ENCODE peak calls at places on chromosomes 4 and X, in ten cellular contexts. One of them, this sample, is unnamed.

GRCh38 chr4:102217345-102217744 is 127.9 kb downstream of the SLC39A8 start:
- DNase-seq in mucosa of descending colon: no peak
- DNase-seq in transverse colon: no peak
- DNase-seq in fibroblast of lung: no peak
- DNase-seq in brain microvascular endothelial cell: no peak
- DNase-seq in IMR-90: no peak
- DNase-seq in CD4-positive, alpha-beta T cell: no peak
- DNase-seq in ovary: no peak
- DNase-seq in tibial nerve: no peak
- DNase-seq in AG10803: no peak
- DNase-seq in this sample: no peak

GRCh38 chrX:53681661-53682060 is 4.9 kb downstream of the HUWE1 start:
- DNase-seq in mucosa of descending colon: no peak
- DNase-seq in transverse colon: no peak
- DNase-seq in fibroblast of lung: peak; percentile 64
- DNase-seq in brain microvascular endothelial cell: no peak
- DNase-seq in IMR-90: peak; percentile 14
- DNase-seq in CD4-positive, alpha-beta T cell: no peak
- DNase-seq in ovary: no peak
- DNase-seq in tibial nerve: no peak
- DNase-seq in AG10803: no peak
- DNase-seq in this sample: no peak

GRCh38 chrX:34918091-34918736 is 24.4 kb upstream of the FAM47B start:
- DNase-seq in mucosa of descending colon: no peak
- DNase-seq in transverse colon: no peak
- DNase-seq in fibroblast of lung: peak; percentile 61
- DNase-seq in brain microvascular endothelial cell: peak; percentile 60
- DNase-seq in IMR-90: peak; percentile 66
- DNase-seq in CD4-positive, alpha-beta T cell: no peak
- DNase-seq in ovary: no peak
- DNase-seq in tibial nerve: peak; percentile 8
- DNase-seq in AG10803: peak; percentile 48
- DNase-seq in this sample: no peak

GRCh38 chr4:112677519-112678091 is 40.7 kb downstream of the LARP7 start:
- DNase-seq in mucosa of descending colon: no peak
- DNase-seq in transverse colon: no peak
- DNase-seq in fibroblast of lung: no peak
- DNase-seq in brain microvascular endothelial cell: no peak
- DNase-seq in IMR-90: no peak
- DNase-seq in CD4-positive, alpha-beta T cell: no peak
- DNase-seq in ovary: no peak
- DNase-seq in tibial nerve: no peak
- DNase-seq in AG10803: no peak
- DNase-seq in this sample: no peak

GRCh38 chrX:14228611-14229010 is 198.9 kb upstream of the GEMIN8 start:
- DNase-seq in mucosa of descending colon: no peak
- DNase-seq in transverse colon: no peak
- DNase-seq in fibroblast of lung: peak; percentile 0
- DNase-seq in brain microvascular endothelial cell: no peak
- DNase-seq in IMR-90: no peak
- DNase-seq in CD4-positive, alpha-beta T cell: no peak
- DNase-seq in ovary: no peak
- DNase-seq in tibial nerve: no peak
- DNase-seq in AG10803: no peak
- DNase-seq in this sample: no peak

GRCh38 chrX:13898084-13898483 is 81.2 kb upstream of the GPM6B start:
- DNase-seq in mucosa of descending colon: no peak
- DNase-seq in transverse colon: no peak
- DNase-seq in fibroblast of lung: no peak
- DNase-seq in brain microvascular endothelial cell: peak; percentile 6
- DNase-seq in IMR-90: peak; percentile 22
- DNase-seq in CD4-positive, alpha-beta T cell: no peak
- DNase-seq in ovary: no peak
- DNase-seq in tibial nerve: peak; percentile 17
- DNase-seq in AG10803: peak; percentile 48
- DNase-seq in this sample: no peak

GRCh38 chrX:151510203-151510602 is 53.3 kb upstream of the PASD1 start:
- DNase-seq in mucosa of descending colon: no peak
- DNase-seq in transverse colon: no peak
- DNase-seq in fibroblast of lung: no peak
- DNase-seq in brain microvascular endothelial cell: no peak
- DNase-seq in IMR-90: no peak
- DNase-seq in CD4-positive, alpha-beta T cell: no peak
- DNase-seq in ovary: no peak
- DNase-seq in tibial nerve: no peak
- DNase-seq in AG10803: no peak
- DNase-seq in this sample: no peak

GRCh38 chrX:71657267-71657666 is 10.1 kb upstream of the LOC101059915 start:
- DNase-seq in mucosa of descending colon: no peak
- DNase-seq in transverse colon: no peak
- DNase-seq in fibroblast of lung: no peak
- DNase-seq in brain microvascular endothelial cell: no peak
- DNase-seq in IMR-90: no peak
- DNase-seq in CD4-positive, alpha-beta T cell: no peak
- DNase-seq in ovary: no peak
- DNase-seq in tibial nerve: no peak
- DNase-seq in AG10803: no peak
- DNase-seq in this sample: no peak

GRCh38 chr4:59553739-59554126 is 1646.4 kb upstream of the ADGRL3 start:
- DNase-seq in mucosa of descending colon: no peak
- DNase-seq in transverse colon: no peak
- DNase-seq in fibroblast of lung: peak; percentile 61
- DNase-seq in brain microvascular endothelial cell: peak; percentile 56
- DNase-seq in IMR-90: no peak
- DNase-seq in CD4-positive, alpha-beta T cell: no peak
- DNase-seq in ovary: no peak
- DNase-seq in tibial nerve: no peak
- DNase-seq in AG10803: peak; percentile 17
- DNase-seq in this sample: no peak

GRCh38 chrX:12701625-12702024 is 89.6 kb upstream of the PRPS2 start:
- DNase-seq in mucosa of descending colon: no peak
- DNase-seq in transverse colon: peak; percentile 42
- DNase-seq in fibroblast of lung: peak; percentile 46
- DNase-seq in brain microvascular endothelial cell: peak; percentile 20
- DNase-seq in IMR-90: peak; percentile 68
- DNase-seq in CD4-positive, alpha-beta T cell: no peak
- DNase-seq in ovary: peak; percentile 25
- DNase-seq in tibial nerve: peak; percentile 28
- DNase-seq in AG10803: peak; percentile 54
- DNase-seq in this sample: peak; percentile 60

GRCh38 chrX:33324099-33324498 is 112.8 kb upstream of the DMD start:
- DNase-seq in mucosa of descending colon: no peak
- DNase-seq in transverse colon: no peak
- DNase-seq in fibroblast of lung: no peak
- DNase-seq in brain microvascular endothelial cell: no peak
- DNase-seq in IMR-90: no peak
- DNase-seq in CD4-positive, alpha-beta T cell: no peak
- DNase-seq in ovary: no peak
- DNase-seq in tibial nerve: no peak
- DNase-seq in AG10803: no peak
- DNase-seq in this sample: no peak
- TF ChIP-seq CTCF in mucosa of descending colon: no peak
- TF ChIP-seq CTCF in transverse colon: no peak
- TF ChIP-seq CTCF in fibroblast of lung: no peak
- TF ChIP-seq CTCF in brain microvascular endothelial cell: peak; percentile 29
- TF ChIP-seq CTCF in IMR-90: no peak
- TF ChIP-seq CTCF in CD4-positive, alpha-beta T cell: no peak
- TF ChIP-seq CTCF in ovary: no peak
- TF ChIP-seq CTCF in tibial nerve: no peak
- TF ChIP-seq CTCF in AG10803: no peak
- TF ChIP-seq CTCF in this sample: no peak

GRCh38 chrX:33330798-33331197 is 119.4 kb upstream of the DMD start:
- DNase-seq in mucosa of descending colon: no peak
- DNase-seq in transverse colon: no peak
- DNase-seq in fibroblast of lung: no peak
- DNase-seq in brain microvascular endothelial cell: peak; percentile 1
- DNase-seq in IMR-90: peak; percentile 10
- DNase-seq in CD4-positive, alpha-beta T cell: no peak
- DNase-seq in ovary: no peak
- DNase-seq in tibial nerve: no peak
- DNase-seq in AG10803: no peak
- DNase-seq in this sample: no peak

GRCh38 chrX:33339219-33339618 is 127.9 kb upstream of the DMD start:
- DNase-seq in mucosa of descending colon: no peak
- DNase-seq in transverse colon: no peak
- DNase-seq in fibroblast of lung: no peak
- DNase-seq in brain microvascular endothelial cell: peak; percentile 3
- DNase-seq in IMR-90: peak; percentile 16
- DNase-seq in CD4-positive, alpha-beta T cell: no peak
- DNase-seq in ovary: no peak
- DNase-seq in tibial nerve: no peak
- DNase-seq in AG10803: no peak
- DNase-seq in this sample: peak; percentile 0

DNA sequence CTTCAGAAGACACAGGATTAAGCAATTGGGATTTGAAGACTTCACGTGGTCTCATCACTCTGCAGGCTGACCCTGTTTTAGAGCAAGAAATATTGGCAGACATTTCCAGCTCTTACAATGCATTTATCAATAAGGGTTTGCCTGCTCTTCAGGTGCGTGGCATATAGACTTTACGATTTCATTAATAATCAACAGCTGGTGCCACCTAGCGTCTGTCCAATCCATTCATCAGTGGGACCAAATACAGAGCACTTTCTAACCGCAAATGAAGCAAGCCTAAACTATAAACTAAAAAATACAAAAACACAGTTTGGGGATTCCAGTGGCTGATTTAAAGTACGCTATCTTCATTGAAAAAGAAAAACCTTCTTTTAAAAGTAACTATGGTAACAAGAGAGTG is 125.4 kb upstream of the DMD start:
- DNase-seq in mucosa of descending colon: no peak
- DNase-seq in transverse colon: no peak
- DNase-seq in fibroblast of lung: no peak
- DNase-seq in brain microvascular endothelial cell: peak; percentile 11
- DNase-seq in IMR-90: peak; percentile 29
- DNase-seq in CD4-positive, alpha-beta T cell: no peak
- DNase-seq in ovary: no peak
- DNase-seq in tibial nerve: peak; percentile 38
- DNase-seq in AG10803: no peak
- DNase-seq in this sample: peak; percentile 41
- TF ChIP-seq CTCF in mucosa of descending colon: no peak
- TF ChIP-seq CTCF in transverse colon: no peak
- TF ChIP-seq CTCF in fibroblast of lung: peak; percentile 34
- TF ChIP-seq CTCF in brain microvascular endothelial cell: peak; percentile 65
- TF ChIP-seq CTCF in IMR-90: peak; percentile 47
- TF ChIP-seq CTCF in CD4-positive, alpha-beta T cell: no peak
- TF ChIP-seq CTCF in ovary: peak; percentile 23
- TF ChIP-seq CTCF in tibial nerve: peak; percentile 42
- TF ChIP-seq CTCF in AG10803: no peak
- TF ChIP-seq CTCF in this sample: no peak

GRCh38 chr4:120055167-120055566 is 11.5 kb downstream of the MAD2L1 start:
- DNase-seq in mucosa of descending colon: no peak
- DNase-seq in transverse colon: no peak
- DNase-seq in fibroblast of lung: peak; percentile 7
- DNase-seq in brain microvascular endothelial cell: no peak
- DNase-seq in IMR-90: no peak
- DNase-seq in CD4-positive, alpha-beta T cell: no peak
- DNase-seq in ovary: no peak
- DNase-seq in tibial nerve: no peak
- DNase-seq in AG10803: no peak
- DNase-seq in this sample: no peak

GRCh38 chr4:120057416-120057815 is 9.2 kb downstream of the MAD2L1 start:
- DNase-seq in mucosa of descending colon: no peak
- DNase-seq in transverse colon: no peak
- DNase-seq in fibroblast of lung: no peak
- DNase-seq in brain microvascular endothelial cell: no peak
- DNase-seq in IMR-90: no peak
- DNase-seq in CD4-positive, alpha-beta T cell: no peak
- DNase-seq in ovary: no peak
- DNase-seq in tibial nerve: no peak
- DNase-seq in AG10803: no peak
- DNase-seq in this sample: no peak

GRCh38 chr4:120055795-120056194 is 10.9 kb downstream of the MAD2L1 start:
- DNase-seq in mucosa of descending colon: no peak
- DNase-seq in transverse colon: no peak
- DNase-seq in fibroblast of lung: peak; percentile 6
- DNase-seq in brain microvascular endothelial cell: no peak
- DNase-seq in IMR-90: no peak
- DNase-seq in CD4-positive, alpha-beta T cell: no peak
- DNase-seq in ovary: no peak
- DNase-seq in tibial nerve: no peak
- DNase-seq in AG10803: no peak
- DNase-seq in this sample: no peak

GRCh38 chr4:120053916-120054315 is 12.7 kb downstream of the MAD2L1 start:
- DNase-seq in mucosa of descending colon: no peak
- DNase-seq in transverse colon: no peak
- DNase-seq in fibroblast of lung: no peak
- DNase-seq in brain microvascular endothelial cell: no peak
- DNase-seq in IMR-90: no peak
- DNase-seq in CD4-positive, alpha-beta T cell: no peak
- DNase-seq in ovary: no peak
- DNase-seq in tibial nerve: no peak
- DNase-seq in AG10803: no peak
- DNase-seq in this sample: no peak

GRCh38 chr4:120056249-120056648 is 10.4 kb downstream of the MAD2L1 start:
- DNase-seq in mucosa of descending colon: no peak
- DNase-seq in transverse colon: no peak
- DNase-seq in fibroblast of lung: peak; percentile 39
- DNase-seq in brain microvascular endothelial cell: no peak
- DNase-seq in IMR-90: peak; percentile 70
- DNase-seq in CD4-positive, alpha-beta T cell: no peak
- DNase-seq in ovary: no peak
- DNase-seq in tibial nerve: no peak
- DNase-seq in AG10803: peak; percentile 53
- DNase-seq in this sample: no peak
- TF ChIP-seq CTCF in mucosa of descending colon: no peak
- TF ChIP-seq CTCF in transverse colon: no peak
- TF ChIP-seq CTCF in fibroblast of lung: no peak
- TF ChIP-seq CTCF in brain microvascular endothelial cell: no peak
- TF ChIP-seq CTCF in IMR-90: peak; percentile 55
- TF ChIP-seq CTCF in CD4-positive, alpha-beta T cell: no peak
- TF ChIP-seq CTCF in ovary: no peak
- TF ChIP-seq CTCF in tibial nerve: no peak
- TF ChIP-seq CTCF in AG10803: peak; percentile 49
- TF ChIP-seq CTCF in this sample: no peak

GRCh38 chrX:101208152-101208905 is 11.3 kb upstream of the DRP2 start:
- DNase-seq in mucosa of descending colon: no peak
- DNase-seq in transverse colon: no peak
- DNase-seq in fibroblast of lung: peak; percentile 87
- DNase-seq in brain microvascular endothelial cell: peak; percentile 80
- DNase-seq in IMR-90: peak; percentile 41
- DNase-seq in CD4-positive, alpha-beta T cell: no peak
- DNase-seq in ovary: no peak
- DNase-seq in tibial nerve: no peak
- DNase-seq in AG10803: peak; percentile 39
- DNase-seq in this sample: no peak

GRCh38 chrX:101203782-101204351 is 15.7 kb upstream of the DRP2 start:
- DNase-seq in mucosa of descending colon: no peak
- DNase-seq in transverse colon: no peak
- DNase-seq in fibroblast of lung: peak; percentile 17
- DNase-seq in brain microvascular endothelial cell: no peak
- DNase-seq in IMR-90: peak; percentile 32
- DNase-seq in CD4-positive, alpha-beta T cell: no peak
- DNase-seq in ovary: no peak
- DNase-seq in tibial nerve: no peak
- DNase-seq in AG10803: peak; percentile 18
- DNase-seq in this sample: no peak

GRCh38 chrX:101210630-101211029 is 9.0 kb upstream of the DRP2 start:
- DNase-seq in mucosa of descending colon: no peak
- DNase-seq in transverse colon: no peak
- DNase-seq in fibroblast of lung: no peak
- DNase-seq in brain microvascular endothelial cell: no peak
- DNase-seq in IMR-90: no peak
- DNase-seq in CD4-positive, alpha-beta T cell: no peak
- DNase-seq in ovary: no peak
- DNase-seq in tibial nerve: no peak
- DNase-seq in AG10803: no peak
- DNase-seq in this sample: no peak

GRCh38 chrX:101206471-101206870 is 13.1 kb upstream of the DRP2 start:
- DNase-seq in mucosa of descending colon: no peak
- DNase-seq in transverse colon: no peak
- DNase-seq in fibroblast of lung: peak; percentile 33
- DNase-seq in brain microvascular endothelial cell: peak; percentile 51
- DNase-seq in IMR-90: peak; percentile 58
- DNase-seq in CD4-positive, alpha-beta T cell: no peak
- DNase-seq in ovary: no peak
- DNase-seq in tibial nerve: no peak
- DNase-seq in AG10803: peak; percentile 51
- DNase-seq in this sample: no peak
- TF ChIP-seq CTCF in mucosa of descending colon: no peak
- TF ChIP-seq CTCF in transverse colon: peak; percentile 32
- TF ChIP-seq CTCF in fibroblast of lung: peak; percentile 38
- TF ChIP-seq CTCF in brain microvascular endothelial cell: peak; percentile 55
- TF ChIP-seq CTCF in IMR-90: peak; percentile 62
- TF ChIP-seq CTCF in CD4-positive, alpha-beta T cell: peak; percentile 26
- TF ChIP-seq CTCF in ovary: no peak
- TF ChIP-seq CTCF in tibial nerve: no peak
- TF ChIP-seq CTCF in AG10803: peak; percentile 64
- TF ChIP-seq CTCF in this sample: no peak

This sample was measured in Calu3.